ENCODE peak calls at places on chromosomes 1 and 21, in four cellular contexts. G is mesenchymal stem cell, S is IMR-90, L is neuronal stem cell. A is an unnamed sample.

GRCh38 chr1:101293461-101294045 is 56.7 kb downstream of the S1PR1 start:
- DNase-seq in G (no peak), S (peak; percentile 8), L (no peak), A (no peak)

GRCh38 chr1:44632511-44633072 is 41.7 kb downstream of the TMEM53 start:
- DNase-seq in G (peak; percentile 46), S (peak; percentile 32), L (no peak), A (no peak)

GRCh38 chr1:101299166-101299565 is 62.3 kb downstream of the S1PR1 start:
- DNase-seq in G (no peak), S (no peak), L (no peak), A (no peak)

GRCh38 chr1:172914517-172915144 is 136.1 kb downstream of the TNFSF18 start:
- DNase-seq in G (peak; percentile 87), S (peak; percentile 92), L (no peak), A (no peak)

GRCh38 chr1:172425339-172425738 is 4.9 kb downstream of the C1orf105 start:
- DNase-seq in G (no peak), S (no peak), L (no peak), A (no peak)

GRCh38 chr1:100622037-100622436 is 84.1 kb downstream of the GPR88 start:
- DNase-seq in G (peak; percentile 96), S (peak; percentile 99), L (no peak), A (peak; percentile 70)

GRCh38 chr1:211606327-211606913 is 27.5 kb upstream of the SLC30A1 start:
- DNase-seq in G (no peak), S (no peak), L (no peak), A (peak; percentile 48)

GRCh38 chr1:12075195-12076114 is 12.4 kb downstream of the TNFRSF8 start:
- DNase-seq in G (peak; percentile 52), S (peak; percentile 94), L (no peak), A (peak; percentile 32)

GRCh38 chr1:14677291-14677690 is 78.8 kb downstream of the KAZN start:
- DNase-seq in G (no peak), S (no peak), L (no peak), A (no peak)

GRCh38 chr21:42685036-42685435 is 31.6 kb downstream of the PDE9A start:
- DNase-seq in G (no peak), S (no peak), L (no peak), A (no peak)

GRCh38 chr1:88169939-88170338 is 514.1 kb upstream of the PKN2 start:
- DNase-seq in G (no peak), S (no peak), L (no peak), A (no peak)

GRCh38 chr1:184110253-184111204 is 59.0 kb downstream of the TSEN15 start:
- DNase-seq in G (no peak), S (no peak), L (no peak), A (no peak)

GRCh38 chr1:39850606-39851216 is 32.6 kb downstream of the TRIT1 start:
- DNase-seq in G (no peak), S (no peak), L (no peak), A (peak; percentile 92)
- H2BK5ac ChIP-seq in G (no peak overlapping the region), S (no peak overlapping the region), L (no peak overlapping the region), A (no peak overlapping the region)

GRCh38 chr1:209354111-209354839 is 229.2 kb upstream of the CAMK1G start:
- DNase-seq in G (peak; percentile 83), S (peak; percentile 92), L (peak; percentile 81), A (peak; percentile 93)
- H2AFZ ChIP-seq in G (no peak overlapping the region), S (peak overlapping the region; percentile 74), L (no peak overlapping the region), A (no peak overlapping the region)

DNA sequence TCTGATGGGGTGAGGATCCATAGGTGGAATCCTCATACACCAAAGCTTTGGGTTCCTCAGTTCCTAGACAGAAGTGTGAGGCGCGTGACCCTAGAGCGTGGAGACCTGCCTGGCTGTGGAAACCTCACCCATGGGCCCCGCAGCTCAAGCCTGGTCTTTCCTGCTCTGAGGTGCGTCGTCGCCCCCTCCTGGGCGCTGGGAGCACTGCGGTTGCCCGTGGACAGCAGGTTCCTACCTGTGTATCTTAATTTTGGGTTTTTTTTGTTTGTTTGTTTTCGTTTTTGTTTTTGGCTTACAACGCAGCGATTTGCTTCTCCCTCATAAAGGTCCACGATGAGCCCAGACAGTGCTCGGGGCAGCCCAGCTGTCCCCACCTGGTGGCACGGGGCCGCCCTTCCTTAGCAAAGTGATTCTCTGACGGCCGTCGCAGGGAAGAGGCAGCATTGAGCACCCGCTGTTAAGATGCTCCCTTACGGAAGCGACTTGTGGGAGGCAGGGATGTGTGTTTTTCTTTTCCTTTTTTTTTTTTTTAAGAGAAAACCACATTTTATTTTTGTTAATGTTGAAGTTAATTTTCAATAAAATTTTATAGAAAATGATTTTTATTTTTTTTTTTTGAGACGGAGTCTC is 36.5 kb upstream of the TRAPPC10 start:
- DNase-seq in G (peak; percentile 64), S (peak; percentile 48), L (peak; percentile 61), A (peak; percentile 57)
- H2BK5ac ChIP-seq in G (no peak overlapping the region), S (no peak overlapping the region), L (no peak overlapping the region), A (no peak overlapping the region)

DNA sequence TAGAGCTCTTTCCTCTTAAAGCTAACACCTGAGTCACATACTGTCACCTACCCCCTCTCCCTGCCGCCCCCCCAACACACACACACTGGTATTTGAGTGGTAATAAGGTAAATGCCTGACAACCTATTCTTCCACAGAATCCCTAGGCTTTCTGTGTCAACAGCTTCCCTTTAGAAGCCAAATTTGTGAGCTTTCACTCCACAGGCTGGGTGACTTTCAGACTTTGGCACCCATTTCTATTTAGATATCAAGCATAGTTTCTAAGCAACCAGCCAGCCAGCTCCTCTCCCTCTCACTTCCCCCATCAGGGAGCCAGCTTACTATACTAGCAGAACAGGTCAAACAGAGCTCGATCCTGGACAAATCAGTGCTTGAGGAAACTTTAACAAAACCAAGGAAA is 3.2 kb upstream of the C1orf74 start:
- DNase-seq in G (no peak), S (peak; percentile 41), L (no peak), A (no peak)
- H2AFZ ChIP-seq in G (no peak overlapping the region), S (no peak overlapping the region), L (peak overlapping the region; percentile 27), A (no peak overlapping the region)

DNA sequence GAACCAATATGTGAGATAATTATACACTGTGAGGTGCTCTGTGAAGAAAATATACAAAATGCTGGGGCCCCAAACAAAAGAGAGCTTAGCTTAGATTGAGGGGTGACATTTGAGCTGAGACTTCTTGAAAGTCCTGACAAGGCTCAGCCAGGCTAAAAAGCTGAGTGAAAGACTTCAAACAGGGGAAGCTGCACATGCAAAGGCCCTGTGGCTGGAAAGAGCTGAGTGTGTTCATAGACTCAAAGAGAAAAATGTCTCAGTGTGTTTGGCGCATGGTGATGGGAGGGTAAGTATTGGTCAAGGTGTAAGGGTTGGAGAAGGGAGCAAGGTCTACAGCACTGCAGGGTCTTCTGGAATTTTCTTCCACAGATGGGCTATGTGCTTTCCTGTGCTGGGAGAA is 127.2 kb upstream of the KLHDC7A start:
- DNase-seq in G (no peak), S (no peak), L (no peak), A (no peak)
- H2BK5ac ChIP-seq in G (no peak overlapping the region), S (no peak overlapping the region), L (no peak overlapping the region), A (no peak overlapping the region)

A was measured in trophoblast cell.